ENCODE peak calls at places on chromosomes 6 and 20, in six cellular contexts. L is IMR-90, S is ovary, W is upper lobe of right lung, Q is fibroblast of lung, R is A549. A is an unnamed sample.
A peak's percentile ranks its signal among the peaks of the same experiment; 100 is the strongest.

GRCh38 chr20:19943021-19943659 is 74.0 kb upstream of the NAA20 start:
- DNase-seq in L (no peak), S (no peak), W (no peak), Q (no peak), R (no peak), A (no peak)

GRCh38 chr6:99016355-99016754 is 68.6 kb upstream of the FBXL4 start:
- DNase-seq in L (peak; percentile 67), S (no peak), W (no peak), Q (peak; percentile 96), R (no peak), A (no peak)

GRCh38 chr6:77837034-77837784 is 184.4 kb downstream of the MEI4 start:
- DNase-seq in L (no peak), S (no peak), W (no peak), Q (no peak), R (no peak), A (no peak)

GRCh38 chr20:34110025-34111013 is 1.7 kb downstream of the EIF2S2 start:
- DNase-seq in L (peak; percentile 10), S (no peak), W (no peak), Q (peak; percentile 12), R (no peak), A (no peak)

GRCh38 chr6:36196049-36196879 is at the start of gene BRPF3:
- DNase-seq in L (peak; percentile 67), S (peak; percentile 84), W (peak; percentile 93), Q (peak; percentile 71), R (peak; percentile 53), A (peak; percentile 89)

GRCh38 chr6:1263850-1264377 is 48.0 kb upstream of the FOXQ1 start:
- DNase-seq in L (no peak), S (no peak), W (no peak), Q (no peak), R (no peak), A (no peak)

GRCh38 chr20:5696011-5696559 is 54.1 kb upstream of the SHLD1 start:
- DNase-seq in L (peak; percentile 99), S (no peak), W (no peak), Q (peak; percentile 53), R (peak; percentile 52), A (no peak)

GRCh38 chr20:38748863-38749153 is 548 bp downstream of the ACTR5 start:
- DNase-seq in L (no peak), S (no peak), W (no peak), Q (no peak), R (no peak), A (no peak)

GRCh38 chr6:52746213-52746612 is 17.1 kb downstream of the GSTA2 start:
- DNase-seq in L (no peak), S (no peak), W (no peak), Q (peak; percentile 45), R (no peak), A (no peak)

GRCh38 chr20:24545168-24545567 is 75.7 kb downstream of the SYNDIG1 start:
- DNase-seq in L (no peak), S (no peak), W (no peak), Q (no peak), R (no peak), A (no peak)

GRCh38 chr6:39377530-39377929 is 55.0 kb upstream of the KCNK16 start:
- DNase-seq in L (peak; percentile 44), S (peak; percentile 71), W (no peak), Q (peak; percentile 63), R (peak; percentile 36), A (no peak)

GRCh38 chr6:134961366-134961765 is 11.5 kb upstream of the ALDH8A1 start:
- DNase-seq in L (no peak), S (no peak), W (no peak), Q (no peak), R (no peak), A (no peak)

GRCh38 chr6:159691133-159691962 is 1.7 kb downstream of the SOD2 start:
- DNase-seq in L (peak; percentile 92), S (no peak), W (no peak), Q (peak; percentile 75), R (peak; percentile 50), A (no peak)

GRCh38 chr6:33772114-33772830 is 16.7 kb downstream of the LEMD2 start:
- DNase-seq in L (peak; percentile 30), S (peak; percentile 43), W (no peak), Q (no peak), R (no peak), A (no peak)

GRCh38 chr6:33772902-33773472 is 15.9 kb downstream of the LEMD2 start:
- DNase-seq in L (no peak), S (no peak), W (no peak), Q (no peak), R (no peak), A (no peak)

GRCh38 chr6:33776186-33776585 is 12.7 kb downstream of the LEMD2 start:
- DNase-seq in L (no peak), S (no peak), W (no peak), Q (no peak), R (no peak), A (no peak)

GRCh38 chr6:33776764-33777163 is 12.2 kb downstream of the LEMD2 start:
- DNase-seq in L (no peak), S (no peak), W (no peak), Q (no peak), R (no peak), A (no peak)

DNA sequence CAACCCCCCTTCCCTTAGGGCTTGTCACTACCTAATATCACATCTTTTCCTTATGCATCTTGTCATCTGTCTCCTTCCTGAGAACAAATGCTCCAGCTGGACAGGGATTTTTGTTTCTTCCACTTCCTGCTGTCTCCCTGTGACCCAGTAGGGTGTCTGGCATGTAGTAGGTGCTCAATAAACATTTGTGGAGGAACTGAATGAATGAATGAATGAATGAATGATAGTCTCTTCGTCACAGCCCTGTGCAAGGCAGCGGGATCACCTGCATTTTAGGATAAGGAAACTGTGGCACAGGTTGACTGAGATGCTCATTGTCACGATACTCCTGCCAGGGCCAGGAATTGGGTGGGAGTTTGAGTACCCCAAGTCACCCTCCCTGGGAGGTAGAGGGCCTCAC is 14.2 kb downstream of the LEMD2 start:
- DNase-seq in L (no peak), S (no peak), W (no peak), Q (no peak), R (no peak), A (no peak)
- H3K4me1 ChIP-seq in L (peaks cover 32% of the 10 kb centered on the region), S (peaks cover 16% of the 10 kb centered on the region), W (peaks cover 30% of the 10 kb centered on the region), Q (peaks cover 32% of the 10 kb centered on the region), R (peaks cover 18% of the 10 kb centered on the region), A (no peaks in the 10 kb centered on the region)

GRCh38 chr20:57482148-57482547 is 42.8 kb downstream of the CTCFL start:
- DNase-seq in L (no peak), S (no peak), W (no peak), Q (no peak), R (no peak), A (no peak)
- H3K4me3 ChIP-seq in L (no peak overlapping the region), S (no peak overlapping the region), W (no peak overlapping the region), Q (no peak overlapping the region), R (no peak overlapping the region), A (no peak overlapping the region)

DNA sequence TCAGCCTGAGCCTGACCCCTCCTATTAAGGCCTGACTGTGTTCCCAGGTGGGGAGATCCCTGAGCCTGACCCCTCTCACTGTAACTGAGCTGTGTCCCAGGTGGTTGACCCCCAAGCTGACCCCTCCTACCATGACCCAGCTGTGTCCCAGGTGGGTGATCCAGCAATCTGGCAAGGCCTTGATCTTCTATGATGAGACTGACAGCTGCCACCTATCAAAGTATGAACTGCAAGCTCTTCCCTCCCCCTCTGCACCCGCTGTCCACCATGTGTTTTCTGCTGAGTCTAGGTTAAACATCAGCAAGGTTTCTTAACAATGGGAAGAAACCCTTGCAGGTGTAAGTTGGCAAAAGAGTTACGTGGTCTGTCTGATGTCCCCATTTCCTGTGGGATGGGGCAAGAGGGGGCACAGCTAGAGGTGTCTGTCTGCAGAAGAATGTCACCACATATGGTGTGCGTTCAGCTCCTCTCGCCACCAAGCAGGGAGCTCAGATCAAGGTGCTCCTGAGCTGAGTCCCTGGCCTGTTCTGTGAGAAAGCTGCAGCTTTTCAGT is 5.9 kb downstream of the PXDC1 start:
- DNase-seq in L (no peak), S (no peak), W (no peak), Q (no peak), R (no peak), A (peak; percentile 26)
- H3K27ac ChIP-seq in L (no peak overlapping the region), S (no peak overlapping the region), W (peak overlapping the region; percentile 24), Q (no peak overlapping the region), R (no peak overlapping the region), A (peak overlapping the region; percentile 97)

GRCh38 chr6:15363164-15363522 is 117.3 kb downstream of the JARID2 start:
- DNase-seq in L (no peak), S (no peak), W (no peak), Q (no peak), R (no peak), A (no peak)

GRCh38 chr6:15362274-15363160 is 116.6 kb downstream of the JARID2 start:
- DNase-seq in L (no peak), S (no peak), W (no peak), Q (no peak), R (no peak), A (no peak)

GRCh38 chr6:15364401-15365037 is 118.7 kb downstream of the JARID2 start:
- DNase-seq in L (no peak), S (no peak), W (no peak), Q (no peak), R (no peak), A (no peak)

GRCh38 chr6:15365273-15365687 is 119.4 kb downstream of the JARID2 start:
- DNase-seq in L (peak; percentile 84), S (peak; percentile 39), W (peak; percentile 78), Q (peak; percentile 86), R (peak; percentile 55), A (peak; percentile 83)

DNA sequence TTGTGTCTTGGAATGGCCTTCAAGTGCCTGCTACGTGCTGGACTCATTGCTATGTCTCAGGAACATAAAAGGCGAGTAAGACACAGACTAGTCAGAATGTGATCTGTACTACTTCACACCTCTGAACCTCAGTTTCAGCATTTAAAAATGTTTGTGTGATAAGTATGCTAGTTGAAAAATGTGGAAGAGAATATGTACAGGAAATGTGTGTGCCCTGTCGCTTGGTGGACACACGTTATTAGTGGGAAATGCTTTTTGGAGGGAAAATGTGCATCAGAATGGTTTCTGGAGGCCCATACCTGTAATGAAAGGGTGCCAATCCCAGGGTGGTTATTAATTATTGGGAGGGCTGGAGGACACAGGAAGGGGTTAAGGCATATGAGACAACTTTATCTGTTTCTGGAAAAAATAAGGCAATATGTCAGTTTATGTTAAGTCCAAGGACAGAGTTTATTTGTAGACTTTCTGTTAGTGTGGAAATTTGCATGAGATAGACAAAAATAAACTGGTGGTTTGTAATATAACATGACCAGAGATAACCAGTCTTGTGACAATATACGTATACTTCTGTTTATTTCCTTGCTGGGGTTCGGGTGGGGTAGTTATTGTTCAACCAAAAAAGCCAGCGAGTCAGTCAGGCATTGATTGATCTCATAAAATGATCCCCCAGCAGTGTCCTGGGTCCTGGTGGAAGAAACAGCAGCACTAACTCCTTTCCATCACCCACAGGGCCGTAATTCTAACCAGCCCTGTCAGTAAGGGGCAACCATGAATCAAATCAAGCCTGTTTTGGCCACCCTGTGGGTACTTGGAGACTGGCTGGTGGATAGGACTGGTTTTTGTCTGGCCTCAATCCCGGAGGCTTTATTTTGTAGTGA is 117.9 kb downstream of the JARID2 start:
- DNase-seq in L (no peak), S (no peak), W (no peak), Q (no peak), R (peak; percentile 7), A (no peak)
- H3K4me1 ChIP-seq in L (peaks cover 23% of the 10 kb centered on the region), S (peaks cover 11% of the 10 kb centered on the region), W (peaks cover 33% of the 10 kb centered on the region), Q (peaks cover 4% of the 10 kb centered on the region), R (peaks cover 51% of the 10 kb centered on the region), A (no peaks in the 10 kb centered on the region)

GRCh38 chr6:107060704-107061103 is 32.7 kb downstream of the MTRES1 start:
- DNase-seq in L (no peak), S (no peak), W (no peak), Q (no peak), R (no peak), A (no peak)
- H3K4me3 ChIP-seq in L (no peak overlapping the region), S (no peak overlapping the region), W (no peak overlapping the region), Q (no peak overlapping the region), R (no peak overlapping the region), A (no peak overlapping the region)

A was measured in aorta.